ENCODE peak calls at places on chromosomes 3 and 15, in five cellular contexts. One of them, this sample, is unnamed.
A peak's percentile ranks its signal among the peaks of the same experiment; 100 is the strongest.

GRCh38 chr3:11507719-11508118 is 136.0 kb downstream of the VGLL4 start:
- DNase-seq in astrocyte: no peak
- DNase-seq in suprapubic skin: no peak
- DNase-seq in OCI-LY7: no peak
- DNase-seq in thoracic aorta: no peak
- DNase-seq in this sample: no peak

GRCh38 chr15:45253330-45253729 is 1.3 kb downstream of the SLC28A2 start:
- DNase-seq in astrocyte: no peak
- DNase-seq in suprapubic skin: no peak
- DNase-seq in OCI-LY7: peak; percentile 14
- DNase-seq in thoracic aorta: no peak
- DNase-seq in this sample: no peak

GRCh38 chr3:175737646-175738572 is 878.8 kb downstream of the NAALADL2 start:
- DNase-seq in astrocyte: peak; percentile 62
- DNase-seq in suprapubic skin: no peak
- DNase-seq in OCI-LY7: no peak
- DNase-seq in thoracic aorta: no peak
- DNase-seq in this sample: no peak

GRCh38 chr3:126541628-126542339 is 16.9 kb downstream of the C3orf22 start:
- DNase-seq in astrocyte: no peak
- DNase-seq in suprapubic skin: peak; percentile 32
- DNase-seq in OCI-LY7: no peak
- DNase-seq in thoracic aorta: no peak
- DNase-seq in this sample: peak; percentile 68

GRCh38 chr3:49158108-49158709 is 7.9 kb downstream of the CCDC71 start:
- DNase-seq in astrocyte: no peak
- DNase-seq in suprapubic skin: no peak
- DNase-seq in OCI-LY7: peak; percentile 72
- DNase-seq in thoracic aorta: no peak
- DNase-seq in this sample: no peak

GRCh38 chr3:2485027-2485375 is 386.3 kb downstream of the CNTN4 start:
- DNase-seq in astrocyte: no peak
- DNase-seq in suprapubic skin: no peak
- DNase-seq in OCI-LY7: no peak
- DNase-seq in thoracic aorta: no peak
- DNase-seq in this sample: no peak

GRCh38 chr3:66423791-66424190 is 77.0 kb downstream of the LRIG1 start:
- DNase-seq in astrocyte: peak; percentile 82
- DNase-seq in suprapubic skin: no peak
- DNase-seq in OCI-LY7: no peak
- DNase-seq in thoracic aorta: no peak
- DNase-seq in this sample: no peak

GRCh38 chr15:71658827-71659729 is 151.3 kb upstream of the NR2E3 start:
- DNase-seq in astrocyte: no peak
- DNase-seq in suprapubic skin: no peak
- DNase-seq in OCI-LY7: no peak
- DNase-seq in thoracic aorta: no peak
- DNase-seq in this sample: no peak

GRCh38 chr15:59299919-59300617 is 72.6 kb downstream of the MYO1E start:
- DNase-seq in astrocyte: peak; percentile 97
- DNase-seq in suprapubic skin: peak; percentile 91
- DNase-seq in OCI-LY7: peak; percentile 87
- DNase-seq in thoracic aorta: peak; percentile 83
- DNase-seq in this sample: no peak

GRCh38 chr15:84749111-84749991 is 959 bp downstream of the ZNF592 start:
- DNase-seq in astrocyte: peak; percentile 18
- DNase-seq in suprapubic skin: peak; percentile 67
- DNase-seq in OCI-LY7: peak; percentile 67
- DNase-seq in thoracic aorta: no peak
- DNase-seq in this sample: no peak

GRCh38 chr3:126107960-126108688 is 24.2 kb upstream of the SLC41A3 start:
- DNase-seq in astrocyte: no peak
- DNase-seq in suprapubic skin: peak; percentile 48
- DNase-seq in OCI-LY7: no peak
- DNase-seq in thoracic aorta: no peak
- DNase-seq in this sample: peak; percentile 49

GRCh38 chr15:40928975-40929729 is at the start of gene DLL4:
- DNase-seq in astrocyte: peak; percentile 27
- DNase-seq in suprapubic skin: no peak
- DNase-seq in OCI-LY7: no peak
- DNase-seq in thoracic aorta: no peak
- DNase-seq in this sample: peak; percentile 79

GRCh38 chr15:40929730-40930429 is 740 bp downstream of the DLL4 start:
- DNase-seq in astrocyte: peak; percentile 53
- DNase-seq in suprapubic skin: peak; percentile 73
- DNase-seq in OCI-LY7: no peak
- DNase-seq in thoracic aorta: no peak
- DNase-seq in this sample: peak; percentile 75

GRCh38 chr15:40932146-40932545 is 3.0 kb downstream of the DLL4 start:
- DNase-seq in astrocyte: no peak
- DNase-seq in suprapubic skin: no peak
- DNase-seq in OCI-LY7: peak; percentile 22
- DNase-seq in thoracic aorta: no peak
- DNase-seq in this sample: no peak

GRCh38 chr15:40931300-40932142 is 2.4 kb downstream of the DLL4 start:
- DNase-seq in astrocyte: no peak
- DNase-seq in suprapubic skin: no peak
- DNase-seq in OCI-LY7: no peak
- DNase-seq in thoracic aorta: no peak
- DNase-seq in this sample: no peak

DNA sequence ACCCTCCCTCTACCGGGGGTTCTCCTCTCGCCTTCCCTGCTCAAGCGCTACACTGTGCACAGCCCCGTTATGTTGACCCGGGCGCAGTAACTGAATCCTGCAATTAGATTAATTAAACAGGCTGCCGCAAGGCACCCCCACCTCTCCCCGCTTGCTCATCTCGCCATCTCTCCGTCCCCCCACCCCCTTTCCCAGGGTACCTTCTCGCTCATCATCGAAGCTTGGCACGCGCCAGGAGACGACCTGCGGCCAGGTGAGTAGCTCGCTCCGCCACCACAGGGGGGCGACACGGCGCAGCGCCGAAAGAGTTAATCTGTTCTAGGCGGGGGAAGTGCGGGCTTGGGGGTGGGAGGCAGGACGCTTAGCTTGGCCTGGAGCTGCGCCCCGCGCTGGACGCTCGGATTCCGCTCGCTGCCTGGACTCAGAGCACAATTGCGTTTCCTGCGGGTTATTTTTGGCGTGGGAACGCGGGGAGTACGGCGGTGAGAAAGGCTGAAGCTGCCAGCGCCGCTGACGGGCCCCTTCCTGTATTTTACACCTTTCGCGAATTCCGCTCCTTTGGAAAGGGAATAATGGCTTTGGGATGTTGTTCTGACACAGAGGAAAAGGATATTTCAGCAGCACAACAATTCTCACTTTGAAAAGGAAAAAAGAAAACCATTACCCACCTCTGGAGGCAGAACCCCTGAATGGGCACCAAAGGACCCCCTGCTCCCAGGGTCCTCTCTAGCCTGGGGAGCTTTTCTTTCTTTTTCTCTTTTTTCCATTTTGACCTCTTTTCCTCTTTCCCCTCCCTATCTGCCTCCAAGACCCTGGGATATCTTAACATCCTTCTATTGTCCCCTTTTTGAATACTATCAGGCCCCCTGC is 1.5 kb downstream of the DLL4 start:
- DNase-seq in astrocyte: peak; percentile 16
- DNase-seq in suprapubic skin: peak; percentile 66
- DNase-seq in OCI-LY7: peak; percentile 54
- DNase-seq in thoracic aorta: no peak
- DNase-seq in this sample: peak; percentile 74
- TF ChIP-seq CTCF in astrocyte: peak; percentile 18
- TF ChIP-seq CTCF in suprapubic skin: peak; percentile 36
- TF ChIP-seq CTCF in OCI-LY7: peak; percentile 87
- TF ChIP-seq CTCF in thoracic aorta: no peak
- TF ChIP-seq CTCF in this sample: peak; percentile 72

DNA sequence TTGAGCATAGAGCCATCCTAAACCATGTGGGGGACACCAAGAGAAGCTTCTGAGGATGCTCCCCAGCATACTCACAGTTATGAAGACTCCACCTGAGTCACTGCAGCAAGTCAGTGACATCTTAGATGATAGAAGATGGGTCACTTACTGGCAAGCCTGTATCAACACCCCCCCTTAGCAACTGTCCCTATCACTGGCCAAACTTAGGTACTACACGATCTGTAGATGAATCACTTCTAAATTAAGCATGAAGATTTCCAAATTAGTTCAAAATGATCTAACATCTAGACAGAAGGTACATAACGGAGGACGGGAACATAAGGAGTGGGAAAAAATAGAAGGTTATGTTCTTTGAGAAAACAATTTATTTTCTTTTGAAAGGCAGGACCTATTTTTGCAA is 13.2 kb upstream of the LMCD1 start:
- DNase-seq in astrocyte: peak; percentile 56
- DNase-seq in suprapubic skin: no peak
- DNase-seq in OCI-LY7: no peak
- DNase-seq in thoracic aorta: no peak
- DNase-seq in this sample: no peak
- TF ChIP-seq CTCF in astrocyte: peak; percentile 15
- TF ChIP-seq CTCF in suprapubic skin: no peak
- TF ChIP-seq CTCF in OCI-LY7: no peak
- TF ChIP-seq CTCF in thoracic aorta: peak; percentile 49
- TF ChIP-seq CTCF in this sample: peak; percentile 44

GRCh38 chr15:43505723-43506122 is 11.7 kb upstream of the MAP1A start:
- DNase-seq in astrocyte: peak; percentile 72
- DNase-seq in suprapubic skin: no peak
- DNase-seq in OCI-LY7: no peak
- DNase-seq in thoracic aorta: no peak
- DNase-seq in this sample: no peak
- TF ChIP-seq CTCF in astrocyte: no peak
- TF ChIP-seq CTCF in suprapubic skin: no peak
- TF ChIP-seq CTCF in OCI-LY7: no peak
- TF ChIP-seq CTCF in thoracic aorta: no peak
- TF ChIP-seq CTCF in this sample: no peak

DNA sequence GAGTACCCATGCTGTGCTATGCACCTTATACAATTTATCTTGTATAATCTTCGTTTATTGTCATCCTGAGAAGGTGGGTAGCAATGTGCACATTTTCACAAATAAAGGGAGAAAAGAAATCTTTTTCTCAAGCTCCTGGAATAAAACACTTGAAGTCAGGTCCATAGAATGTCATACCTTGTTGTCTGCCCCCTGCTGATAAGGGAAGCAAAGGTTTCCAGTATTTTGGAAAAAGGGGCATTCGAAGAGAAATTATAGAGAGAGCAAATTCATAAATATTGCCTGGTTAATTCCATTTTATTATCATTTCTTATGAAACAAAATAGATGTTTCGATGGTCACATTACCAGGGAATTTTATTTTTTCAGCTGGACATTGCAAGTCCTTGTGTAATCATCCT is 277.8 kb downstream of the RAP2B start:
- DNase-seq in astrocyte: no peak
- DNase-seq in suprapubic skin: no peak
- DNase-seq in OCI-LY7: no peak
- DNase-seq in thoracic aorta: no peak
- DNase-seq in this sample: no peak
- TF ChIP-seq CTCF in astrocyte: no peak
- TF ChIP-seq CTCF in suprapubic skin: no peak
- TF ChIP-seq CTCF in OCI-LY7: peak; percentile 17
- TF ChIP-seq CTCF in thoracic aorta: no peak
- TF ChIP-seq CTCF in this sample: no peak

DNA sequence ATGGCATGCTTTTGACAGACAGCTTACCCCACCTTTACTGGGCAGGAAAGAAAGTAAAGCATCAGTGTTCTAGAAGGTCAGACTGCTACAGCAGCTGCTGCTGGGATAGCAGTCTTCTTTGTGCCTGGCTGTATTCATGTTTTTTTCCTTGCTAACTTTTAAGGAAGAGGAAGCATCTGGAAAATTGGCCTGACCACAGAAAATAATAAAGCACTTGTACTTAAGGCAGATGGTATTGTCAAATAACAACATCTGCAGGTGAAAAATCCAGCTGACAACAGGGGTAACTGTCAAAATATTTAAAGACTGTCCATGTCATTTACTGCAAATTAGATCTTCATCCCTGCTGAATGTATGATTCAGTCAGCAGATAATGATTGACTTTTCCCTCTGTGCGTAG is 229.0 kb downstream of the OXSM start:
- DNase-seq in astrocyte: no peak
- DNase-seq in suprapubic skin: no peak
- DNase-seq in OCI-LY7: no peak
- DNase-seq in thoracic aorta: no peak
- DNase-seq in this sample: no peak
- TF ChIP-seq CTCF in astrocyte: no peak
- TF ChIP-seq CTCF in suprapubic skin: no peak
- TF ChIP-seq CTCF in OCI-LY7: no peak
- TF ChIP-seq CTCF in thoracic aorta: no peak
- TF ChIP-seq CTCF in this sample: no peak

GRCh38 chr3:36597422-36597821 is 166.9 kb downstream of the DCLK3 start:
- DNase-seq in astrocyte: peak; percentile 22
- DNase-seq in suprapubic skin: no peak
- DNase-seq in OCI-LY7: no peak
- DNase-seq in thoracic aorta: no peak
- DNase-seq in this sample: no peak

GRCh38 chr3:36596411-36596810 is 167.9 kb downstream of the DCLK3 start:
- DNase-seq in astrocyte: no peak
- DNase-seq in suprapubic skin: no peak
- DNase-seq in OCI-LY7: no peak
- DNase-seq in thoracic aorta: no peak
- DNase-seq in this sample: no peak

GRCh38 chr3:36595531-36595930 is 168.8 kb downstream of the DCLK3 start:
- DNase-seq in astrocyte: no peak
- DNase-seq in suprapubic skin: no peak
- DNase-seq in OCI-LY7: no peak
- DNase-seq in thoracic aorta: no peak
- DNase-seq in this sample: no peak

GRCh38 chr3:36591959-36592358 is 172.4 kb downstream of the DCLK3 start:
- DNase-seq in astrocyte: no peak
- DNase-seq in suprapubic skin: no peak
- DNase-seq in OCI-LY7: no peak
- DNase-seq in thoracic aorta: no peak
- DNase-seq in this sample: no peak
- TF ChIP-seq CTCF in astrocyte: no peak
- TF ChIP-seq CTCF in suprapubic skin: no peak
- TF ChIP-seq CTCF in OCI-LY7: no peak
- TF ChIP-seq CTCF in thoracic aorta: no peak
- TF ChIP-seq CTCF in this sample: no peak

DNA sequence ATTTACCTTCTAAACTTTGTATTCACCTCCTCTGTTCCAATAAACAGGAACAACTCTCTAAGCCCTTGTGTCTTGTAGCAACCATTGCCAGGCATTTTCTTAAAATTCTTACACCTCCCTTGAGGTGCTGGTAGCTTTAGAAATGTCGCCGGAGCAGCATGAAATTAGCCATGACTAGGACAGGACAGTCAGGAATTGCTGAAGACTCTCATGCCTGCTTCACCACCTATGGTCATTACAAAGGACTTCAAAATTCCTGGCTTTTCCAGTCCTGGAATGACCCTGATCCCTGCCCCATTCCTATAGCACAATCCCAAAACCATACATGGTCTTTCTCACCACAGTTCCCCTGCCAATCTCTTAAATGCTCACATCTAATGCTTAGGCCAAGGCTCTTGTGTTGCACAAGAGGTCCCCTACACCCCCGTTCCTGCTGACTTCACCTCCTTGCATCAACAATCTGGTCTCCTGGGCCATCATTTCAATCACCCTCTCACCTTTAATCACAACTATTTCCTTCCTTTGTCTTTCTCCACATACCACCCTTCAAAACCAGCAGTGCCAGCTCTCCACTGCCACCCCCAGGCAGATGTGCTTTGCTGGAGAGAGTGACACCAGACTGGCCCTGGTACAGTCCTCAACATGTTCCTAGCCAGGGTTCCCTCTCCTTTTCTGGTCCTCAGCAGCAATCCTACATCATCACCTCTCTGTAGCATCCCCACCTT is 113.2 kb upstream of the TJP1 start:
- DNase-seq in astrocyte: no peak
- DNase-seq in suprapubic skin: no peak
- DNase-seq in OCI-LY7: peak; percentile 1
- DNase-seq in thoracic aorta: no peak
- DNase-seq in this sample: peak; percentile 20
- TF ChIP-seq CTCF in astrocyte: no peak
- TF ChIP-seq CTCF in suprapubic skin: no peak
- TF ChIP-seq CTCF in OCI-LY7: peak; percentile 36
- TF ChIP-seq CTCF in thoracic aorta: no peak
- TF ChIP-seq CTCF in this sample: no peak

This sample was measured in type B pancreatic cell.